ENCODE peak calls at places on chromosomes 11 and 22, in nine cellular contexts. R is BJ; H is psoas muscle; V is NCI-H2081; K is HCEC 1CT; I is central memory CD4-positive, alpha-beta T cell; Y is activated T-cell treated with anti-CD3 and anti-CD28 coated beads, Interleukin-2, amount 50 U/mL, for 72 hours; W is T-cell; C is NCI-H1105 treated with DMSO at 0.1 percent for 48 hours. O is an unnamed sample.

GRCh38 chr11:86274503-86274902 is 27.5 kb upstream of the HIKESHI start:
- DNase-seq in R (no peak), H (no peak), V (no peak), K (no peak), I (no peak), Y (no peak), W (no peak), C (no peak), O (no peak)

GRCh38 chr11:61362542-61362875 is 335 bp downstream of the TMEM138 start:
- DNase-seq in R (no peak), H (no peak), V (no peak), K (peak; percentile 27), I (peak; percentile 54), Y (peak; percentile 33), W (peak; percentile 33), C (no peak), O (peak; percentile 76)

GRCh38 chr11:106471273-106471672 is 393.8 kb downstream of the AASDHPPT start:
- DNase-seq in R (no peak), H (no peak), V (no peak), K (peak; percentile 27), I (no peak), Y (no peak), W (no peak), C (no peak), O (peak; percentile 37)

GRCh38 chr22:33020721-33021120 is 37.5 kb downstream of the SYN3 start:
- DNase-seq in R (no peak), H (no peak), V (no peak), K (no peak), I (no peak), Y (no peak), W (no peak), C (no peak), O (no peak)

GRCh38 chr11:130909650-130910049 is 6.6 kb downstream of the SNX19 start:
- DNase-seq in R (no peak), H (no peak), V (no peak), K (peak; percentile 91), I (no peak), Y (no peak), W (no peak), C (no peak), O (peak; percentile 97)

GRCh38 chr11:117686711-117687110 is 110.3 kb downstream of the DSCAML1 start:
- DNase-seq in R (no peak), H (no peak), V (no peak), K (no peak), I (no peak), Y (no peak), W (no peak), C (no peak), O (no peak)

GRCh38 chr11:10415817-10416392 is 39.2 kb upstream of the AMPD3 start:
- DNase-seq in R (no peak), H (no peak), V (no peak), K (no peak), I (no peak), Y (no peak), W (no peak), C (no peak), O (no peak)

GRCh38 chr11:57658023-57658361 is 430 bp downstream of the CLP1 start:
- DNase-seq in R (no peak), H (no peak), V (no peak), K (no peak), I (no peak), Y (no peak), W (no peak), C (no peak), O (no peak)

GRCh38 chr22:25083414-25084166 is 116.1 kb upstream of the CRYBB3 start:
- DNase-seq in R (no peak), H (no peak), V (peak; percentile 24), K (no peak), I (no peak), Y (no peak), W (no peak), C (no peak), O (no peak)

GRCh38 chr11:108758458-108758857 is 93.6 kb downstream of the DDX10 start:
- DNase-seq in R (no peak), H (no peak), V (no peak), K (no peak), I (no peak), Y (no peak), W (no peak), C (no peak), O (peak; percentile 39)

GRCh38 chr11:95137299-95137698 is 47.7 kb downstream of the ENDOD1 start:
- DNase-seq in R (no peak), H (no peak), V (no peak), K (no peak), I (no peak), Y (no peak), W (no peak), C (no peak), O (no peak)

GRCh38 chr11:124917115-124917637 is 1.9 kb upstream of the HEPN1 start:
- DNase-seq in R (no peak), H (no peak), V (no peak), K (peak; percentile 64), I (no peak), Y (no peak), W (no peak), C (no peak), O (peak; percentile 75)

GRCh38 chr11:108496643-108497256 is 1.4 kb downstream of the POGLUT3 start:
- DNase-seq in R (no peak), H (no peak), V (no peak), K (no peak), I (no peak), Y (no peak), W (no peak), C (no peak), O (peak; percentile 21)

GRCh38 chr22:41833369-41834004 is 582 bp downstream of the SREBF2 start:
- DNase-seq in R (no peak), H (peak; percentile 54), V (no peak), K (peak; percentile 12), I (peak; percentile 41), Y (peak; percentile 59), W (peak; percentile 43), C (no peak), O (peak; percentile 38)

GRCh38 chr11:62024975-62025374 is 57.5 kb upstream of the FTH1 start:
- DNase-seq in R (no peak), H (no peak), V (no peak), K (no peak), I (no peak), Y (no peak), W (no peak), C (no peak), O (no peak)

GRCh38 chr22:35986085-35986484 is 42.5 kb downstream of the RBFOX2 start:
- DNase-seq in R (no peak), H (no peak), V (no peak), K (peak; percentile 52), I (no peak), Y (no peak), W (no peak), C (no peak), O (peak; percentile 50)

GRCh38 chr11:14644396-14645246 is 1.0 kb downstream of the PDE3B start:
- DNase-seq in R (no peak), H (peak; percentile 18), V (peak; percentile 8), K (no peak), I (peak; percentile 47), Y (peak; percentile 47), W (peak; percentile 47), C (peak; percentile 73), O (peak; percentile 31)

GRCh38 chr11:99739464-99740089 is 718.8 kb downstream of the CNTN5 start:
- DNase-seq in R (no peak), H (no peak), V (peak; percentile 55), K (peak; percentile 31), I (no peak), Y (no peak), W (no peak), C (peak; percentile 55), O (peak; percentile 55)

GRCh38 chr22:32717337-32718240 is 83.9 kb upstream of the TIMP3 start:
- DNase-seq in R (no peak), H (peak; percentile 30), V (no peak), K (no peak), I (no peak), Y (no peak), W (no peak), C (no peak), O (peak; percentile 18)

GRCh38 chr11:85299247-85299646 is 327.9 kb downstream of the DLG2 start:
- DNase-seq in R (no peak), H (no peak), V (no peak), K (no peak), I (no peak), Y (no peak), W (no peak), C (no peak), O (no peak)

GRCh38 chr11:44357734-44358133 is 47.8 kb upstream of the ALX4 start:
- DNase-seq in R (no peak), H (no peak), V (no peak), K (no peak), I (no peak), Y (no peak), W (no peak), C (no peak), O (no peak)

GRCh38 chr11:119307974-119308373 is 9.0 kb downstream of the MCAM start:
- DNase-seq in R (no peak), H (no peak), V (no peak), K (no peak), I (no peak), Y (no peak), W (no peak), C (no peak), O (no peak)

GRCh38 chr11:60766547-60766946 is 9.9 kb downstream of the MS4A15 start:
- DNase-seq in R (no peak), H (no peak), V (no peak), K (no peak), I (no peak), Y (no peak), W (no peak), C (no peak), O (no peak)

GRCh38 chr11:23103403-23103802 is 243.1 kb upstream of the CCDC179 start:
- DNase-seq in R (no peak), H (no peak), V (no peak), K (peak; percentile 8), I (no peak), Y (no peak), W (no peak), C (no peak), O (peak; percentile 47)

GRCh38 chr11:75347781-75348613 is 3.5 kb downstream of the ARRB1 start:
- DNase-seq in R (peak; percentile 83), H (no peak), V (no peak), K (peak; percentile 95), I (no peak), Y (no peak), W (no peak), C (no peak), O (peak; percentile 88)

GRCh38 chr11:70079691-70080090 is 1.6 kb downstream of the ANO1 start:
- DNase-seq in R (no peak), H (no peak), V (no peak), K (no peak), I (no peak), Y (no peak), W (no peak), C (no peak), O (no peak)

GRCh38 chr11:12893787-12894672 is 115.1 kb upstream of the RASSF10 start:
- DNase-seq in R (no peak), H (peak; percentile 49), V (peak; percentile 44), K (peak; percentile 67), I (peak; percentile 18), Y (peak; percentile 57), W (peak; percentile 43), C (peak; percentile 62), O (peak; percentile 59)

GRCh38 chr11:36258730-36259360 is 30.4 kb downstream of the COMMD9 start:
- DNase-seq in R (no peak), H (peak; percentile 49), V (peak; percentile 73), K (peak; percentile 85), I (no peak), Y (peak; percentile 30), W (no peak), C (peak; percentile 12), O (peak; percentile 86)

GRCh38 chr22:46043339-46043738 is 66.4 kb upstream of the WNT7B start:
- DNase-seq in R (no peak), H (no peak), V (no peak), K (no peak), I (no peak), Y (no peak), W (no peak), C (no peak), O (no peak)